ENCODE peak calls at places on chromosomes 12 and 14, in ten cellular contexts. A, I, T, W, V, Z, L, G, D and P are unnamed samples.

GRCh38 chr12:39287817-39288216 is 155.1 kb downstream of the KIF21A start:
- DNase-seq in G (no peak), V (no peak), D (no peak), Z (no peak), I (no peak), W (no peak), L (no peak), A (no peak), T (no peak), P (no peak)

GRCh38 chr14:99360774-99361595 is 89.0 kb upstream of the BCL11B start:
- DNase-seq in L (no peak), I (no peak), G (no peak), Z (no peak), V (no peak), D (no peak), T (no peak), W (peak; percentile 24), A (no peak), P (peak; percentile 67)

GRCh38 chr14:95431199-95432145 is 85.0 kb downstream of the SYNE3 start:
- DNase-seq in Z (peak; percentile 4), W (no peak), V (no peak), I (peak; percentile 60), L (no peak), A (no peak), G (no peak), T (no peak), D (no peak), P (peak; percentile 75)

GRCh38 chr12:27387473-27387872 is 54.8 kb downstream of the BMAL2 start:
- DNase-seq in G (no peak), T (no peak), Z (no peak), D (no peak), W (no peak), A (no peak), I (no peak), V (no peak), L (no peak), P (no peak)

GRCh38 chr14:96268426-96269358 is 12.7 kb downstream of the BDKRB1 start:
- DNase-seq in I (peak; percentile 92), L (no peak), V (peak; percentile 80), D (peak; percentile 58), T (no peak), W (no peak), A (no peak), Z (peak; percentile 96), G (no peak), P (no peak)

GRCh38 chr12:113874999-113875561 is 91.0 kb downstream of the RBM19 start:
- DNase-seq in W (no peak), G (no peak), Z (peak; percentile 85), L (no peak), D (peak; percentile 25), I (peak; percentile 77), V (no peak), T (no peak), A (no peak), P (peak; percentile 90)

GRCh38 chr14:105439710-105440553 is 20.3 kb downstream of the MTA1 start:
- DNase-seq in Z (no peak), W (no peak), D (no peak), T (no peak), A (no peak), I (no peak), G (no peak), L (no peak), V (no peak), P (no peak)

GRCh38 chr12:120596901-120597300 is 15.7 kb upstream of the POP5 start:
- DNase-seq in T (no peak), D (no peak), A (no peak), L (no peak), Z (no peak), W (no peak), G (no peak), V (no peak), I (no peak), P (no peak)

GRCh38 chr12:69484428-69484827 is 14.2 kb downstream of the FRS2 start:
- DNase-seq in T (no peak), Z (no peak), G (no peak), D (no peak), A (no peak), W (no peak), V (no peak), I (no peak), L (no peak), P (no peak)

GRCh38 chr12:104909761-104910160 is 48.3 kb downstream of the SLC41A2 start:
- DNase-seq in V (no peak), A (no peak), T (no peak), D (no peak), G (no peak), L (no peak), I (peak; percentile 38), Z (peak; percentile 74), W (no peak), P (no peak)

GRCh38 chr14:103260629-103261124 is 73.4 kb upstream of the EIF5 start:
- DNase-seq in L (peak; percentile 35), T (peak; percentile 42), G (no peak), I (peak; percentile 63), A (no peak), V (peak; percentile 53), D (peak; percentile 54), Z (peak; percentile 14), W (no peak), P (no peak)

GRCh38 chr12:108484431-108484830 is 30.6 kb upstream of the FICD start:
- DNase-seq in T (no peak), I (no peak), Z (no peak), G (no peak), D (no peak), W (no peak), L (no peak), V (no peak), A (no peak), P (no peak)

GRCh38 chr14:30657606-30658163 is 35.6 kb downstream of the SCFD1 start:
- DNase-seq in Z (no peak), V (no peak), W (no peak), L (no peak), A (no peak), I (peak; percentile 24), G (no peak), D (no peak), T (no peak), P (no peak)
- TF ChIP-seq CTCF in Z (peak; percentile 31), V (no peak), W (peak; percentile 11), L (peak; percentile 47), A (peak; percentile 36), I (peak; percentile 26), G (no peak), D (peak; percentile 41), T (no peak), P (peak; percentile 83)

DNA sequence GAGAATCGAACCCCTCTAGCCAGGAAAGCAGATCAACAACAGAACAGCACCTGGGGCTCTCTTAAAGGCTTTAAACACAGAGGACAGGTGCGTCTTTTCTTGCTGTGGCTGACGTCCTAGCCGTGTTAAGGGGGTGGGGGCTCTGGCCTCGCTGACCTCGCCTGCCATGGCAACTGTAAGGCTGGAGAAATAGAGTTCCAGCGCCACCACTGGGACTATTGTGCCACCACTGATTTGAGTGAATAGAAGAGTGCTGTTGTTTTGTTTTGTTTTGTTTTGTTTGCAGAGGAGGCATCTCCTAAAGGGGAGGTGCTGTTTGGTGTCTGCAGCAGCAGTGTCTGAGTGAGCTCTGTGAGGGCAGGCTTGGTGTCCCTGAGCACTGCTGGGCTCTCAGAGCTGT is 34.2 kb upstream of the PRMT8 start:
- DNase-seq in V (no peak), D (no peak), G (no peak), I (no peak), L (no peak), T (no peak), A (no peak), Z (no peak), W (no peak), P (no peak)
- TF ChIP-seq CTCF in V (no peak), D (no peak), G (no peak), I (no peak), L (no peak), T (no peak), A (no peak), Z (no peak), W (peak; percentile 12), P (no peak)

DNA sequence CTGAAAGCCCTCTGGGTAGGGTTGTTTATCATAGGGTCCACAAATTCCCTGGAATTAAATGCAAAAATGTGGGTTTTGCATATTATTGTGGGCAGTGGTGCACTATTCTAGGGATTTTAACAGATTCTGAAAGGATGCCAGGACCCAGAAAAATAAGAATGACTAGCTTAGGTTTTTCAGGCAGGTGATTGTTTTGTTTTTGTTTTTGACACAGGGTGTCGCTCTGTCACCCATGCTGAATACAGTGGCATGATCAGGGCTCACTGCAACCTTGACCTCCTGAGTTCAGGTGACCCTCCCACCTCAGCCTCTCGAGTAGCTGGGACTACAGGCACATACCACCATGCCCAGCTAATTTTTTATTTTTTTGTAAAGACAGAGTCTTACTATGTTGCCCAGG is 19.2 kb downstream of the GALNT6 start:
- DNase-seq in V (no peak), L (no peak), D (no peak), Z (no peak), W (no peak), I (no peak), A (no peak), T (no peak), G (no peak), P (no peak)
- TF ChIP-seq CTCF in V (no peak), L (no peak), D (no peak), Z (no peak), W (no peak), I (no peak), A (no peak), T (no peak), G (peak; percentile 11), P (peak; percentile 40)

GRCh38 chr14:106842687-106843086 is 1316.3 kb downstream of the TMEM121 start:
- DNase-seq in D (peak; percentile 49), Z (no peak), T (no peak), A (no peak), V (no peak), L (no peak), G (no peak), I (no peak), W (no peak), P (no peak)
- TF ChIP-seq CTCF in D (peak; percentile 32), Z (no peak), T (no peak), A (no peak), V (no peak), L (peak; percentile 39), G (peak; percentile 25), I (peak; percentile 58), W (peak; percentile 57), P (no peak)

DNA sequence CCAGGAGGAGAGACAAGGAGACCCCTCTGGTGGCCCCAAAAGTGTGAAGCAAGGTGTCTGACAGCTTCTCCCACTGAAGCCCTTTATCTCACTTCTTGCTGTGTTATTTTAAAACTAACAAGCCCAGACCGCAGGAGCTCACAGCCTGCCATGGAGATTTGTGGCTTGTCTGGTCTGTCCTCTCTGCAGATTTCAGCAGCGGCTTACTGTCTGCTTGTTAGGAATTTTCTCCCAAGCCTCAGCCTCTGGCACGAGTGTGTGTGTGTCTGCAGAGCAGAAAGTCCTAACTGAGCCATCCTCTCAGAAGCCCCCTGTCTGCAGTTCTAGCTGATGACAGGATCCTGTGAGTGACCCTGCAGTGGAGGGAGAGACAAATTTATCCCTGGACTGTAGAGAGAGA is 87.9 kb upstream of the HSPB8 start:
- DNase-seq in T (no peak), D (no peak), A (no peak), I (no peak), W (no peak), L (no peak), Z (no peak), G (no peak), V (no peak), P (no peak)
- TF ChIP-seq CTCF in T (no peak), D (no peak), A (no peak), I (no peak), W (no peak), L (no peak), Z (no peak), G (no peak), V (no peak), P (no peak)

GRCh38 chr14:54866588-54866987 is 36.0 kb downstream of the GCH1 start:
- DNase-seq in G (no peak), W (no peak), D (no peak), V (no peak), L (no peak), T (no peak), A (no peak), Z (no peak), I (peak; percentile 20), P (no peak)
- TF ChIP-seq CTCF in G (no peak), W (no peak), D (no peak), V (no peak), L (no peak), T (no peak), A (no peak), Z (no peak), I (no peak), P (no peak)